ENCODE peak calls at places on chromosomes 16 and 17, in five cellular contexts. C is substantia nigra; D is psoas muscle; J is CD8-positive, alpha-beta memory T cell; A is T-helper 17 cell. L is an unnamed sample.

GRCh38 chr17:27526603-27527002 is 70.4 kb downstream of the KSR1 start:
- DNase-seq in C (no peak), D (no peak), J (no peak), A (no peak), L (peak)

GRCh38 chr17:31320231-31320630 is 1.2 kb downstream of the EVI2A start:
- DNase-seq in C (no peak), D (no peak), J (no peak), A (no peak), L (no peak)

GRCh38 chr16:30127994-30128393 is 5.0 kb upstream of the MAPK3 start:
- DNase-seq in C (no peak), D (no peak), J (no peak), A (no peak), L (no peak)

GRCh38 chr17:81727324-81728031 is 15.4 kb downstream of the SLC25A10 start:
- DNase-seq in C (no peak), D (no peak), J (no peak), A (no peak), L (no peak)

GRCh38 chr16:1832831-1833454 is 5.9 kb downstream of the FAHD1 start:
- DNase-seq in C (no peak), D (no peak), J (no peak), A (no peak), L (no peak)

GRCh38 chr17:17628388-17629008 is 37.0 kb upstream of the PEMT start:
- DNase-seq in C (no peak), D (no peak), J (peak), A (no peak), L (no peak)

GRCh38 chr17:2412561-2413021 is 11.7 kb upstream of the MNT start:
- DNase-seq in C (peak), D (peak), J (no peak), A (no peak), L (no peak)

GRCh38 chr16:87064731-87065720 is 252.2 kb downstream of the C16orf95 start:
- DNase-seq in C (no peak), D (no peak), J (no peak), A (no peak), L (no peak)

GRCh38 chr17:78745407-78746088 is 36.5 kb downstream of the CYTH1 start:
- DNase-seq in C (no peak), D (no peak), J (no peak), A (no peak), L (no peak)

GRCh38 chr16:847151-847550 is 46.6 kb upstream of the GNG13 start:
- DNase-seq in C (no peak), D (no peak), J (no peak), A (no peak), L (no peak)

GRCh38 chr16:72739577-72739976 is 308.4 kb downstream of the ZFHX3 start:
- DNase-seq in C (no peak), D (no peak), J (no peak), A (no peak), L (no peak)

GRCh38 chr17:55334285-55334684 is 69.5 kb downstream of the HLF start:
- DNase-seq in C (no peak), D (no peak), J (no peak), A (no peak), L (no peak)

GRCh38 chr16:75320435-75320834 is 69.0 kb upstream of the BCAR1 start:
- DNase-seq in C (peak), D (no peak), J (no peak), A (no peak), L (peak)

GRCh38 chr17:72378414-72379395 is 257.9 kb downstream of the SOX9 start:
- DNase-seq in C (no peak), D (no peak), J (no peak), A (no peak), L (no peak)

GRCh38 chr16:19555938-19556778 is 655 bp downstream of the VPS35L start:
- DNase-seq in C (no peak), D (no peak), J (peak), A (no peak), L (no peak)

GRCh38 chr17:59903455-59903854 is 10.5 kb downstream of the RPS6KB1 start:
- DNase-seq in C (no peak), D (no peak), J (no peak), A (no peak), L (no peak)

GRCh38 chr17:45719335-45720071 is 64.6 kb upstream of the CRHR1 start:
- DNase-seq in C (no peak), D (no peak), J (no peak), A (no peak), L (no peak)

GRCh38 chr17:4327638-4328037 is 38.8 kb downstream of the UBE2G1 start:
- DNase-seq in C (no peak), D (peak), J (no peak), A (no peak), L (no peak)

GRCh38 chr16:64771273-64771672 is 350.6 kb downstream of the CDH11 start:
- DNase-seq in C (no peak), D (no peak), J (no peak), A (no peak), L (peak)

GRCh38 chr17:15918661-15919259 is 26.2 kb upstream of the ADORA2B start:
- DNase-seq in C (no peak), D (no peak), J (no peak), A (no peak), L (no peak)

GRCh38 chr16:10805362-10805761 is 13.2 kb downstream of the TVP23A start:
- DNase-seq in C (no peak), D (no peak), J (no peak), A (no peak), L (no peak)

GRCh38 chr16:86581458-86581857 is 3.1 kb downstream of the FOXL1 start:
- DNase-seq in C (no peak), D (no peak), J (no peak), A (no peak), L (no peak)

GRCh38 chr16:68311316-68311620 is 449 bp downstream of the PRMT7 start:
- DNase-seq in C (no peak), D (no peak), J (no peak), A (no peak), L (no peak)

GRCh38 chr17:40157972-40158371 is 17.6 kb downstream of the CASC3 start:
- DNase-seq in C (no peak), D (no peak), J (no peak), A (no peak), L (no peak)

GRCh38 chr16:2156025-2156848 is 655 bp downstream of the TRAF7 start:
- DNase-seq in C (no peak), D (no peak), J (no peak), A (no peak), L (no peak)

GRCh38 chr17:40582328-40582901 is 17.1 kb upstream of the CCR7 start:
- DNase-seq in C (no peak), D (peak), J (peak), A (no peak), L (no peak)

GRCh38 chr16:57203451-57203850 is 17.3 kb downstream of the RSPRY1 start:
- DNase-seq in C (no peak), D (no peak), J (no peak), A (no peak), L (no peak)

GRCh38 chr17:51640108-51640622 is 379.8 kb downstream of the UTP18 start:
- DNase-seq in C (no peak), D (no peak), J (no peak), A (no peak), L (no peak)

GRCh38 chr16:49547448-49547847 is 173.8 kb downstream of the C16orf78 start:
- DNase-seq in C (no peak), D (no peak), J (no peak), A (no peak), L (no peak)

GRCh38 chr17:43634681-43635125 is 27.0 kb downstream of the MEOX1 start:
- DNase-seq in C (no peak), D (no peak), J (no peak), A (no peak), L (no peak)

GRCh38 chr17:63699638-63700527 is at the start of gene LIMD2:
- DNase-seq in C (no peak), D (peak), J (peak), A (peak), L (no peak)

GRCh38 chr16:28321700-28322411 is 29.5 kb downstream of the SBK1 start:
- DNase-seq in C (no peak), D (no peak), J (peak), A (no peak), L (no peak)

GRCh38 chr16:820730-821129 is 20.2 kb upstream of the GNG13 start:
- DNase-seq in C (no peak), D (no peak), J (no peak), A (no peak), L (no peak)